ENCODE peak calls at places on chromosomes 4 and X, in ten cellular contexts. T is NCI-H1417 treated with DMSO at 0.1 percent for 48 hours; S is hypothalamus; Z is AG04450; M is ACHN; A is fibroblast of mammary gland; C is foreskin fibroblast; I is stimulated activated CD4-positive, alpha-beta T cell treated with anti-CD3 and anti-CD28 coated beads, Interleukin-1b, Interleukin-23, amount 100 ng/mL, for 4 hours; D is NCI-H460; V is Right ventricle myocardium superior. F is an unnamed sample.

GRCh38 chr4:163107754-163108153 is 58.9 kb downstream of the NAF1 start:
- DNase-seq in A (peak), S (no peak), C (peak), M (peak), T (no peak), Z (no peak), D (no peak), V (no peak), I (no peak), F (no peak)

GRCh38 chrX:23779025-23779424 is 3.9 kb upstream of the SAT1 start:
- DNase-seq in M (no peak), T (no peak), D (peak), C (peak), S (no peak), A (peak), I (no peak), Z (no peak), V (no peak), F (no peak)

GRCh38 chr4:82893942-82894341 is 3.0 kb upstream of the SEC31A start:
- DNase-seq in I (no peak), M (no peak), D (no peak), T (no peak), V (no peak), Z (no peak), C (peak), A (peak), S (no peak), F (no peak)

GRCh38 chr4:139266583-139267257 is 13.3 kb downstream of the MGARP start:
- DNase-seq in D (no peak), A (peak), T (no peak), V (peak), C (peak), I (peak), M (peak), Z (no peak), S (peak), F (no peak)

GRCh38 chr4:131091896-131092295 is 1995.9 kb downstream of the C4orf33 start:
- DNase-seq in A (peak), T (peak), S (no peak), C (peak), D (peak), I (no peak), Z (no peak), V (no peak), M (peak), F (no peak)

GRCh38 chr4:35201403-35201802 is 1042.9 kb downstream of the ARAP2 start:
- DNase-seq in Z (no peak), T (no peak), S (no peak), A (no peak), I (no peak), D (no peak), M (no peak), C (no peak), V (no peak), F (no peak)

GRCh38 chrX:106931831-106932491 is 11.8 kb downstream of the CLDN2 start:
- DNase-seq in I (no peak), D (no peak), V (no peak), C (peak), T (no peak), S (no peak), M (peak), A (no peak), Z (no peak), F (no peak)

GRCh38 chr4:163631288-163631687 is 136.8 kb downstream of the TMA16 start:
- DNase-seq in D (no peak), A (no peak), C (no peak), T (no peak), S (no peak), I (no peak), Z (no peak), V (no peak), M (no peak), F (no peak)

GRCh38 chrX:48683411-48683982 is at the start of gene WAS:
- DNase-seq in D (no peak), C (no peak), M (no peak), T (no peak), Z (no peak), I (peak), S (no peak), V (peak), A (no peak), F (no peak)

GRCh38 chr4:171812377-171813194 is 618 bp upstream of the GALNTL6 start:
- DNase-seq in D (no peak), V (no peak), M (peak), T (no peak), A (no peak), I (no peak), C (peak), Z (no peak), S (no peak), F (no peak)